ENCODE peak calls at places on chromosomes 11 and 22, in eight cellular contexts. F is hepatocyte, X is lower lobe of right lung, G is GM23338, T is pancreas, B is IMR-90, V is PC-3, I is fibroblast of lung. H is an unnamed sample. For H3K4me1, the result is how much of the 10 kb centered on the place peaks cover.

GRCh38 chr11:109770323-109770722 is 322.9 kb upstream of the ZC3H12C start:
- DNase-seq in F (no peak), X (no peak), G (no peak), T (no peak), B (no peak), V (no peak), I (no peak), H (no peak)

GRCh38 chr11:1570896-1571759 is 943 bp downstream of the DUSP8 start:
- DNase-seq in F (peak), X (no peak), G (peak), T (peak), B (no peak), V (no peak), I (no peak), H (peak)

GRCh38 chr11:16925495-16926065 is 88.6 kb downstream of the PLEKHA7 start:
- DNase-seq in F (peak), X (peak), G (peak), T (peak), B (no peak), V (peak), I (peak), H (peak)

GRCh38 chr11:69947772-69948255 is 128.6 kb upstream of the FGF3 start:
- DNase-seq in F (no peak), X (no peak), G (no peak), T (no peak), B (no peak), V (no peak), I (no peak), H (peak)

GRCh38 chr11:57379732-57380131 is 1.2 kb downstream of the PRG3 start:
- DNase-seq in F (peak), X (no peak), G (peak), T (no peak), B (peak), V (peak), I (peak), H (no peak)

GRCh38 chr11:119320593-119321524 is 3.9 kb upstream of the MCAM start:
- DNase-seq in F (peak), X (peak), G (peak), T (no peak), B (peak), V (peak), I (peak), H (peak)

GRCh38 chr22:37639070-37639760 is at the start of gene SH3BP1:
- DNase-seq in F (peak), X (peak), G (peak), T (no peak), B (no peak), V (peak), I (peak), H (peak)

GRCh38 chr22:41732096-41732772 is 32.9 kb downstream of the MEI1 start:
- DNase-seq in F (no peak), X (no peak), G (no peak), T (no peak), B (no peak), V (no peak), I (no peak), H (peak)

GRCh38 chr22:42316988-42317387 is 46.5 kb upstream of the TCF20 start:
- DNase-seq in F (peak), X (no peak), G (no peak), T (no peak), B (no peak), V (no peak), I (peak), H (no peak)

GRCh38 chr11:117519590-117519989 is 191.9 kb downstream of the CEP164 start:
- DNase-seq in F (peak), X (peak), G (no peak), T (no peak), B (no peak), V (no peak), I (no peak), H (no peak)

GRCh38 chr11:57421066-57421465 is 5.9 kb downstream of the SLC43A3 start:
- DNase-seq in F (no peak), X (no peak), G (no peak), T (no peak), B (no peak), V (no peak), I (no peak), H (no peak)

GRCh38 chr11:20934521-20934920 is 265.1 kb downstream of the NELL1 start:
- DNase-seq in F (no peak), X (no peak), G (no peak), T (no peak), B (no peak), V (no peak), I (no peak), H (no peak)

DNA sequence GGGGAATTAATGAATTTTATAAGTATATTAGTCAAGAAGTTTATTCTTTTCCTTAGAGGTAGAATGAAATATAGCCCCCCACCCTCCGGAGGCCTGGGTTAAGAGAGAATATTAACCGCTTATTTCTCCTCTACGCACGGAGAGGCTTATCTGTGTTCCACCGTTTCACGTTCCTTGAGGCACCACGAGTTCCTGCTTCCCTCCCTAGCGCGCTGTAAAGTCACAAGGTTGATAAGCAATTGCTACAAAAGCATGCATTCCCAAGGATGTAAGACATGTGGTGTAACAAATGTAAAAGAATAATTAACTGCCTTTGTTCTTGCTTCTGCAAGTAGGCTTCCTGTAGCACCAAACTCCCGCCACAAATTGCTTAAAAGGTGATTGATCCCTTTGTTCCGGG is 1.5 kb upstream of the ANKRD42 start:
- DNase-seq in F (peak), X (no peak), G (no peak), T (no peak), B (no peak), V (no peak), I (no peak), H (no peak)
- H3K4me1 ChIP-seq in F (under half), X (under half), G (under half), T (under half), B (under half), V (under half), I (under half), H (under half)

GRCh38 chr11:111843659-111844058 is 27.7 kb downstream of the ALG9 start:
- DNase-seq in F (no peak), X (no peak), G (no peak), T (no peak), B (no peak), V (no peak), I (no peak), H (no peak)

GRCh38 chr11:111840143-111840542 is 31.2 kb downstream of the ALG9 start:
- DNase-seq in F (no peak), X (no peak), G (peak), T (no peak), B (no peak), V (no peak), I (peak), H (no peak)

GRCh38 chr11:111845256-111846028 is 25.9 kb downstream of the ALG9 start:
- DNase-seq in F (no peak), X (peak), G (no peak), T (no peak), B (no peak), V (peak), I (no peak), H (no peak)

GRCh38 chr11:111838054-111838453 is 33.3 kb downstream of the ALG9 start:
- DNase-seq in F (no peak), X (no peak), G (no peak), T (no peak), B (no peak), V (no peak), I (no peak), H (no peak)

DNA sequence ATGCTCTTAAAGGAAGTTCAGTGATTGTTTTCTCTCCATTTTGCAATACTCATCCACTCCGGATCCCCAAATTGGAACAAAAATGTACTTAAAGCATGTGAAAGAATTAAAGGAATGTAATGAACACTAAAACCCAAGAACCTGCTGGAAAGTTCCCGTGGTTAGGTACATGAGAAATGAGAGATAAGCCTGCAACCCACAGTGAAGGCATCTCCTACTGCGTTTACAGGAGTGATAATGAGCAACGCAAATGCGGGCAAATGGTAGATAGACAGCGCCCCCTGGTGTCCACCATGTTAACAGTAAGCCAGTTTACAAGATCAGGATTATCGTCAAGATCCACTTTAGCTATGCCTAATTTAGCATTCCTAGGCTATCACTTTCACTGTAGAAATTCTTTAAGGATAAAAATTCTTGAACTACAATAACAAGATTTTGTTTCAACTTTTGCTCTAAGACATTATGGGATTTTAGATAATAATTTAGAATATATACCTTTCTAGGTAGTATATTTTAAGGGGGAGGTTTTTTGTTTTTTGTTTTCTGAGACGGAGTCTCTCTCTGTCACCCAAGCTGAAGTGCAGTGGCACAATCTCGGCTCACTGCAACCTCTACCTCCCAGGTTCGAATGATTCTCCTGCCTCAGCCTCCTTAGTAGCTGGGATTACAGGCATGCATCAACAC is 29.9 kb downstream of the ALG9 start:
- DNase-seq in F (peak), X (peak), G (peak), T (peak), B (peak), V (peak), I (peak), H (peak)
- H3K27ac ChIP-seq in F (peak), X (peak), G (peak), T (no peak), B (no peak), V (no peak), I (no peak), H (no peak)

GRCh38 chr11:9736365-9736764 is 72.5 kb downstream of the SWAP70 start:
- DNase-seq in F (no peak), X (no peak), G (no peak), T (no peak), B (no peak), V (no peak), I (no peak), H (no peak)

GRCh38 chr11:9739108-9739507 is 75.2 kb downstream of the SWAP70 start:
- DNase-seq in F (no peak), X (no peak), G (no peak), T (no peak), B (no peak), V (no peak), I (no peak), H (no peak)

GRCh38 chr11:9738126-9738525 is 74.2 kb downstream of the SWAP70 start:
- DNase-seq in F (no peak), X (no peak), G (no peak), T (peak), B (no peak), V (no peak), I (no peak), H (no peak)

GRCh38 chr11:9740202-9740881 is 76.5 kb downstream of the SWAP70 start:
- DNase-seq in F (peak), X (no peak), G (no peak), T (no peak), B (no peak), V (peak), I (no peak), H (no peak)

GRCh38 chr11:9738700-9739099 is 74.8 kb downstream of the SWAP70 start:
- DNase-seq in F (no peak), X (no peak), G (no peak), T (no peak), B (no peak), V (no peak), I (no peak), H (no peak)
- H3K4me1 ChIP-seq in F (under half), X (under half), G (under half), T (under half), B (under half), V (under half), I (under half), H (under half)

DNA sequence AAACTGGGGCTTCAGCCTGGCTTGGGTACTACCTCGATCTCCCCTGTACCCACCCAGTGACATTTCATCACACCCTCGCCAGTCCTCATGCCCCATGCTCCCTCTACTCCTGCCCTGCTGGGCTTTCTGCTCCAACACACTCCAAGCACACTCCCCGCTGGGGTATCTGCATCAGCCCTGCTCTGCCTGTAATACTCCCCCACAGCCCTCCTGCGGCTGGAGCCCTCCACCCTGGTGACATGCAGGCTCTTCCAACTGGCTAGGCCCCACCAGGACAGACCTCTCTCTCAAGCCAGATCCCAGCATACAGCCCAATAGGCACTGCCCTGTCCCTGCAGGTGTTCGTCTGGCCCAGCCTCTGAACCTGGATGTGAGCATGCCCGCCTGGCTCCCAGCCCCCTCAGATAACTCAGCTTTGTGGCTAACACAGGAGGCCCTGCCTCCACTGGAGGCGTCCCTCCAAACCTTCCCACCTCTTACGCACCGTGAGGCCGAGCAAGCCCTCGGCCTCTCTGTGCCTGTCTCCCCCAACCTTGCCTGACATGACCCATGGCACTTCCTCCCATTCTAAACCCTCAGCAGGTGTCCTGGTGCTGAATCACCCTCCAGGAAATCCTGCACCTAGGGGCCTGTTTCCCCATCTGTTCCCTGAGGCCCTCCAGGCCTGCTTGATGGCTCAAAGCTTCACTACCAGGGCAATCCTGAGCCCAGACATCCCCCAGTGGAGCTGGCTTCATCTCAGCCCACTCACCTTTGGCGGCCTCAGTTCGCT is 33.5 kb upstream of the TXNRD2 start:
- DNase-seq in F (no peak), X (no peak), G (peak), T (no peak), B (no peak), V (peak), I (no peak), H (no peak)
- H3K27ac ChIP-seq in F (no peak), X (no peak), G (peak), T (no peak), B (no peak), V (no peak), I (no peak), H (peak)

GRCh38 chr22:36339171-36340065 is 48.3 kb downstream of the MYH9 start:
- DNase-seq in F (no peak), X (no peak), G (no peak), T (no peak), B (peak), V (no peak), I (peak), H (no peak)
- H3K4me1 ChIP-seq in F (under half), X (half or more), G (under half), T (half or more), B (half or more), V (under half), I (half or more), H (half or more)

GRCh38 chr11:102010776-102011500 is 36.3 kb upstream of the CFAP300 start:
- DNase-seq in F (peak), X (peak), G (peak), T (no peak), B (peak), V (peak), I (peak), H (no peak)
- H3K27ac ChIP-seq in F (peak), X (no peak), G (no peak), T (no peak), B (no peak), V (peak), I (peak), H (no peak)

DNA sequence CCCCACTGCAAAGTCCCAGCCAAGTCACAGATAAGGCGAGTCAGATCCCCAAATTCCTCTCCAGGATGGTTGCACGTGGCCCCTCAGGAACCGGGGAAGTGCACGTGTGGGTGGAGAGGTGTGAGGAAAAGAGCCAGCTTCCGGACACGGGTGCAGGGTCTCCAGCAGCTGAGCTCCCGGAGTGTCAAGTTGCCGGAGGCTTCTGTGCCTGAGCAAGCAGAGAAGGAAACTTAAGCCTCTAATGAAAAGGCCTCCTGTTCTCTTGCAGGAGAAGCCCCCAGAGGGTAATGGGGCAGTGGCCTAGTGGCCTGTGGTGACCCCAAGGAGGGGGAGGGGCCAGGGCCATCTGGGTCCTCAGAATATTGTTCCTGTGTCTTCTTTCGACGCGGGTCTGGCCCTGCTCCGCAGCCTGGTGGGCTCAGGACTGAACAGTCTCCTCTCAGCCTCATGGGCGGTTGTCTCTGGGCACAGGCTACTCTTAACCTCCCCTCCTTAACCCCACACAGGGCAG is 147.9 kb downstream of the FEZ1 start:
- DNase-seq in F (no peak), X (peak), G (peak), T (no peak), B (no peak), V (no peak), I (no peak), H (peak)
- H3K4me1 ChIP-seq in F (under half), X (under half), G (under half), T (under half), B (under half), V (under half), I (under half), H (under half)

GRCh38 chr11:76007179-76007578 is 192.2 kb downstream of the UVRAG start:
- DNase-seq in F (no peak), X (no peak), G (no peak), T (no peak), B (peak), V (no peak), I (peak), H (no peak)
- H3K27ac ChIP-seq in F (no peak), X (no peak), G (no peak), T (no peak), B (peak), V (peak), I (peak), H (no peak)

H was measured in spleen.